ENCODE peak calls at places on chromosomes 16 and 17, in nine cellular contexts. One of them, this sample, is unnamed.

GRCh38 chr16:86946396-86946795 is 368.0 kb downstream of the FOXL1 start:
- DNase-seq in G401: no peak
- DNase-seq in activated naive CD8-positive, alpha-beta T cell treated with anti-CD3 and anti-CD28 coated beads for 36 hours: no peak
- DNase-seq in GM13976: no peak
- DNase-seq in T-cell: no peak
- DNase-seq in KG1: no peak
- DNase-seq in retina: no peak
- DNase-seq in B cell: no peak
- DNase-seq in fibroblast of pulmonary artery: no peak
- DNase-seq in this sample: no peak

GRCh38 chr16:85781685-85782370 is 17.5 kb downstream of the EMC8 start:
- DNase-seq in G401: peak
- DNase-seq in activated naive CD8-positive, alpha-beta T cell treated with anti-CD3 and anti-CD28 coated beads for 36 hours: no peak
- DNase-seq in GM13976: no peak
- DNase-seq in T-cell: no peak
- DNase-seq in KG1: no peak
- DNase-seq in retina: no peak
- DNase-seq in B cell: no peak
- DNase-seq in fibroblast of pulmonary artery: peak
- DNase-seq in this sample: no peak

GRCh38 chr17:3594056-3594810 is 15.0 kb downstream of the TRPV1 start:
- DNase-seq in G401: peak
- DNase-seq in activated naive CD8-positive, alpha-beta T cell treated with anti-CD3 and anti-CD28 coated beads for 36 hours: no peak
- DNase-seq in GM13976: no peak
- DNase-seq in T-cell: no peak
- DNase-seq in KG1: no peak
- DNase-seq in retina: no peak
- DNase-seq in B cell: no peak
- DNase-seq in fibroblast of pulmonary artery: peak
- DNase-seq in this sample: peak

GRCh38 chr17:38885044-38885727 is 15.3 kb downstream of the LASP1 start:
- DNase-seq in G401: no peak
- DNase-seq in activated naive CD8-positive, alpha-beta T cell treated with anti-CD3 and anti-CD28 coated beads for 36 hours: no peak
- DNase-seq in GM13976: no peak
- DNase-seq in T-cell: no peak
- DNase-seq in KG1: no peak
- DNase-seq in retina: no peak
- DNase-seq in B cell: no peak
- DNase-seq in fibroblast of pulmonary artery: no peak
- DNase-seq in this sample: no peak

GRCh38 chr16:27700596-27700995 is 150.7 kb downstream of the KATNIP start:
- DNase-seq in G401: peak
- DNase-seq in activated naive CD8-positive, alpha-beta T cell treated with anti-CD3 and anti-CD28 coated beads for 36 hours: no peak
- DNase-seq in GM13976: no peak
- DNase-seq in T-cell: no peak
- DNase-seq in KG1: no peak
- DNase-seq in retina: peak
- DNase-seq in B cell: no peak
- DNase-seq in fibroblast of pulmonary artery: no peak
- DNase-seq in this sample: no peak

GRCh38 chr16:57628008-57628781 is at the start of gene ADGRG1:
- DNase-seq in G401: peak
- DNase-seq in activated naive CD8-positive, alpha-beta T cell treated with anti-CD3 and anti-CD28 coated beads for 36 hours: peak
- DNase-seq in GM13976: peak
- DNase-seq in T-cell: no peak
- DNase-seq in KG1: no peak
- DNase-seq in retina: peak
- DNase-seq in B cell: no peak
- DNase-seq in fibroblast of pulmonary artery: peak
- DNase-seq in this sample: peak

GRCh38 chr17:63378411-63379076 is 67.6 kb downstream of the CYB561 start:
- DNase-seq in G401: no peak
- DNase-seq in activated naive CD8-positive, alpha-beta T cell treated with anti-CD3 and anti-CD28 coated beads for 36 hours: no peak
- DNase-seq in GM13976: no peak
- DNase-seq in T-cell: no peak
- DNase-seq in KG1: no peak
- DNase-seq in retina: no peak
- DNase-seq in B cell: no peak
- DNase-seq in fibroblast of pulmonary artery: peak
- DNase-seq in this sample: peak

GRCh38 chr17:4583206-4583605 is 1.1 kb upstream of the SMTNL2 start:
- DNase-seq in G401: no peak
- DNase-seq in activated naive CD8-positive, alpha-beta T cell treated with anti-CD3 and anti-CD28 coated beads for 36 hours: no peak
- DNase-seq in GM13976: no peak
- DNase-seq in T-cell: no peak
- DNase-seq in KG1: no peak
- DNase-seq in retina: no peak
- DNase-seq in B cell: no peak
- DNase-seq in fibroblast of pulmonary artery: no peak
- DNase-seq in this sample: no peak

GRCh38 chr17:57875109-57876022 is 25.5 kb upstream of the MRPS23 start:
- DNase-seq in G401: no peak
- DNase-seq in activated naive CD8-positive, alpha-beta T cell treated with anti-CD3 and anti-CD28 coated beads for 36 hours: no peak
- DNase-seq in GM13976: no peak
- DNase-seq in T-cell: no peak
- DNase-seq in KG1: no peak
- DNase-seq in retina: peak
- DNase-seq in B cell: no peak
- DNase-seq in fibroblast of pulmonary artery: peak
- DNase-seq in this sample: peak

GRCh38 chr16:66070140-66070887 is 296.2 kb upstream of the CDH5 start:
- DNase-seq in G401: peak
- DNase-seq in activated naive CD8-positive, alpha-beta T cell treated with anti-CD3 and anti-CD28 coated beads for 36 hours: no peak
- DNase-seq in GM13976: no peak
- DNase-seq in T-cell: no peak
- DNase-seq in KG1: no peak
- DNase-seq in retina: no peak
- DNase-seq in B cell: no peak
- DNase-seq in fibroblast of pulmonary artery: peak
- DNase-seq in this sample: no peak

GRCh38 chr16:86578056-86578455 is 293 bp upstream of the FOXL1 start:
- DNase-seq in G401: no peak
- DNase-seq in activated naive CD8-positive, alpha-beta T cell treated with anti-CD3 and anti-CD28 coated beads for 36 hours: no peak
- DNase-seq in GM13976: no peak
- DNase-seq in T-cell: no peak
- DNase-seq in KG1: no peak
- DNase-seq in retina: no peak
- DNase-seq in B cell: no peak
- DNase-seq in fibroblast of pulmonary artery: peak
- DNase-seq in this sample: no peak

GRCh38 chr16:5011637-5012036 is 22.1 kb downstream of the NAGPA start:
- DNase-seq in G401: no peak
- DNase-seq in activated naive CD8-positive, alpha-beta T cell treated with anti-CD3 and anti-CD28 coated beads for 36 hours: no peak
- DNase-seq in GM13976: no peak
- DNase-seq in T-cell: no peak
- DNase-seq in KG1: no peak
- DNase-seq in retina: no peak
- DNase-seq in B cell: no peak
- DNase-seq in fibroblast of pulmonary artery: no peak
- DNase-seq in this sample: no peak

GRCh38 chr17:57045868-57046671 is 39.0 kb upstream of the AKAP1 start:
- DNase-seq in G401: no peak
- DNase-seq in activated naive CD8-positive, alpha-beta T cell treated with anti-CD3 and anti-CD28 coated beads for 36 hours: peak
- DNase-seq in GM13976: peak
- DNase-seq in T-cell: peak
- DNase-seq in KG1: no peak
- DNase-seq in retina: peak
- DNase-seq in B cell: peak
- DNase-seq in fibroblast of pulmonary artery: no peak
- DNase-seq in this sample: peak

GRCh38 chr16:70703041-70703834 is 17.4 kb upstream of the MTSS2 start:
- DNase-seq in G401: peak
- DNase-seq in activated naive CD8-positive, alpha-beta T cell treated with anti-CD3 and anti-CD28 coated beads for 36 hours: no peak
- DNase-seq in GM13976: no peak
- DNase-seq in T-cell: no peak
- DNase-seq in KG1: no peak
- DNase-seq in retina: peak
- DNase-seq in B cell: no peak
- DNase-seq in fibroblast of pulmonary artery: peak
- DNase-seq in this sample: peak

GRCh38 chr17:15947976-15948752 is 3.2 kb downstream of the ADORA2B start:
- DNase-seq in G401: no peak
- DNase-seq in activated naive CD8-positive, alpha-beta T cell treated with anti-CD3 and anti-CD28 coated beads for 36 hours: no peak
- DNase-seq in GM13976: no peak
- DNase-seq in T-cell: no peak
- DNase-seq in KG1: no peak
- DNase-seq in retina: no peak
- DNase-seq in B cell: no peak
- DNase-seq in fibroblast of pulmonary artery: no peak
- DNase-seq in this sample: no peak

GRCh38 chr16:66378739-66379570 is 12.5 kb downstream of the CDH5 start:
- DNase-seq in G401: no peak
- DNase-seq in activated naive CD8-positive, alpha-beta T cell treated with anti-CD3 and anti-CD28 coated beads for 36 hours: no peak
- DNase-seq in GM13976: no peak
- DNase-seq in T-cell: no peak
- DNase-seq in KG1: no peak
- DNase-seq in retina: no peak
- DNase-seq in B cell: no peak
- DNase-seq in fibroblast of pulmonary artery: no peak
- DNase-seq in this sample: no peak

GRCh38 chr17:7888184-7888920 is at the start of gene CHD3:
- DNase-seq in G401: no peak
- DNase-seq in activated naive CD8-positive, alpha-beta T cell treated with anti-CD3 and anti-CD28 coated beads for 36 hours: peak
- DNase-seq in GM13976: no peak
- DNase-seq in T-cell: peak
- DNase-seq in KG1: no peak
- DNase-seq in retina: no peak
- DNase-seq in B cell: peak
- DNase-seq in fibroblast of pulmonary artery: peak
- DNase-seq in this sample: no peak

GRCh38 chr17:18004345-18004744 is 31.7 kb downstream of the DRC3 start:
- DNase-seq in G401: no peak
- DNase-seq in activated naive CD8-positive, alpha-beta T cell treated with anti-CD3 and anti-CD28 coated beads for 36 hours: no peak
- DNase-seq in GM13976: no peak
- DNase-seq in T-cell: no peak
- DNase-seq in KG1: no peak
- DNase-seq in retina: no peak
- DNase-seq in B cell: no peak
- DNase-seq in fibroblast of pulmonary artery: no peak
- DNase-seq in this sample: no peak

GRCh38 chr17:1939979-1940809 is 84.9 kb downstream of the RTN4RL1 start:
- DNase-seq in G401: no peak
- DNase-seq in activated naive CD8-positive, alpha-beta T cell treated with anti-CD3 and anti-CD28 coated beads for 36 hours: no peak
- DNase-seq in GM13976: no peak
- DNase-seq in T-cell: no peak
- DNase-seq in KG1: no peak
- DNase-seq in retina: no peak
- DNase-seq in B cell: no peak
- DNase-seq in fibroblast of pulmonary artery: no peak
- DNase-seq in this sample: peak

GRCh38 chr16:57513371-57514102 is 22.8 kb downstream of the CCDC102A start:
- DNase-seq in G401: no peak
- DNase-seq in activated naive CD8-positive, alpha-beta T cell treated with anti-CD3 and anti-CD28 coated beads for 36 hours: no peak
- DNase-seq in GM13976: no peak
- DNase-seq in T-cell: no peak
- DNase-seq in KG1: no peak
- DNase-seq in retina: no peak
- DNase-seq in B cell: no peak
- DNase-seq in fibroblast of pulmonary artery: no peak
- DNase-seq in this sample: peak

GRCh38 chr17:82458885-82459424 is 414 bp downstream of the NARF start:
- DNase-seq in G401: peak
- DNase-seq in activated naive CD8-positive, alpha-beta T cell treated with anti-CD3 and anti-CD28 coated beads for 36 hours: no peak
- DNase-seq in GM13976: peak
- DNase-seq in T-cell: peak
- DNase-seq in KG1: peak
- DNase-seq in retina: no peak
- DNase-seq in B cell: peak
- DNase-seq in fibroblast of pulmonary artery: peak
- DNase-seq in this sample: peak

GRCh38 chr17:7561028-7561575 is 617 bp upstream of the SENP3 start:
- DNase-seq in G401: peak
- DNase-seq in activated naive CD8-positive, alpha-beta T cell treated with anti-CD3 and anti-CD28 coated beads for 36 hours: peak
- DNase-seq in GM13976: peak
- DNase-seq in T-cell: peak
- DNase-seq in KG1: no peak
- DNase-seq in retina: peak
- DNase-seq in B cell: peak
- DNase-seq in fibroblast of pulmonary artery: peak
- DNase-seq in this sample: peak

GRCh38 chr16:456891-457483 is 31.5 kb downstream of the RAB11FIP3 start:
- DNase-seq in G401: no peak
- DNase-seq in activated naive CD8-positive, alpha-beta T cell treated with anti-CD3 and anti-CD28 coated beads for 36 hours: no peak
- DNase-seq in GM13976: no peak
- DNase-seq in T-cell: no peak
- DNase-seq in KG1: no peak
- DNase-seq in retina: no peak
- DNase-seq in B cell: no peak
- DNase-seq in fibroblast of pulmonary artery: peak
- DNase-seq in this sample: peak

GRCh38 chr16:84607061-84607460 is 10.8 kb downstream of the COTL1 start:
- DNase-seq in G401: no peak
- DNase-seq in activated naive CD8-positive, alpha-beta T cell treated with anti-CD3 and anti-CD28 coated beads for 36 hours: no peak
- DNase-seq in GM13976: no peak
- DNase-seq in T-cell: no peak
- DNase-seq in KG1: no peak
- DNase-seq in retina: no peak
- DNase-seq in B cell: no peak
- DNase-seq in fibroblast of pulmonary artery: no peak
- DNase-seq in this sample: no peak

GRCh38 chr17:71286625-71287024 is 834.2 kb upstream of the SOX9 start:
- DNase-seq in G401: no peak
- DNase-seq in activated naive CD8-positive, alpha-beta T cell treated with anti-CD3 and anti-CD28 coated beads for 36 hours: no peak
- DNase-seq in GM13976: no peak
- DNase-seq in T-cell: no peak
- DNase-seq in KG1: no peak
- DNase-seq in retina: no peak
- DNase-seq in B cell: no peak
- DNase-seq in fibroblast of pulmonary artery: no peak
- DNase-seq in this sample: no peak

GRCh38 chr17:67982034-67982640 is 14.1 kb downstream of the C17orf58 start:
- DNase-seq in G401: no peak
- DNase-seq in activated naive CD8-positive, alpha-beta T cell treated with anti-CD3 and anti-CD28 coated beads for 36 hours: no peak
- DNase-seq in GM13976: no peak
- DNase-seq in T-cell: no peak
- DNase-seq in KG1: no peak
- DNase-seq in retina: no peak
- DNase-seq in B cell: no peak
- DNase-seq in fibroblast of pulmonary artery: no peak
- DNase-seq in this sample: no peak

GRCh38 chr16:11401161-11402050 is 56.1 kb downstream of the RMI2 start:
- DNase-seq in G401: peak
- DNase-seq in activated naive CD8-positive, alpha-beta T cell treated with anti-CD3 and anti-CD28 coated beads for 36 hours: no peak
- DNase-seq in GM13976: no peak
- DNase-seq in T-cell: no peak
- DNase-seq in KG1: no peak
- DNase-seq in retina: no peak
- DNase-seq in B cell: no peak
- DNase-seq in fibroblast of pulmonary artery: no peak
- DNase-seq in this sample: peak

GRCh38 chr16:52526830-52527229 is 20.1 kb downstream of the TOX3 start:
- DNase-seq in G401: no peak
- DNase-seq in activated naive CD8-positive, alpha-beta T cell treated with anti-CD3 and anti-CD28 coated beads for 36 hours: no peak
- DNase-seq in GM13976: no peak
- DNase-seq in T-cell: no peak
- DNase-seq in KG1: no peak
- DNase-seq in retina: no peak
- DNase-seq in B cell: no peak
- DNase-seq in fibroblast of pulmonary artery: no peak
- DNase-seq in this sample: no peak

This sample was measured in SK-N-SH.